ENCODE peak calls at places on chromosomes 16 and 17, in nine cellular contexts. E, B, K, R, Z, V, O, X and P are unnamed samples.
A peak's percentile ranks its signal among the peaks of the same experiment; 100 is the strongest.

GRCh38 chr16:9381399-9381798 is 290.0 kb downstream of the HAPSTR1 start:
- DNase-seq in E (no peak), B (no peak), K (no peak), R (no peak), Z (no peak), V (peak; percentile 50), O (no peak), X (no peak), P (no peak)

GRCh38 chr17:79371984-79372383 is 238.9 kb downstream of the RBFOX3 start:
- DNase-seq in E (no peak), B (no peak), K (no peak), R (no peak), Z (no peak), V (no peak), O (no peak), X (no peak), P (no peak)

GRCh38 chr16:53429221-53429943 is 4.9 kb upstream of the RBL2 start:
- DNase-seq in E (no peak), B (no peak), K (no peak), R (no peak), Z (no peak), V (no peak), O (peak; percentile 85), X (peak; percentile 43), P (peak; percentile 56)

GRCh38 chr16:31868701-31869167 is 4.9 kb upstream of the ZNF267 start:
- DNase-seq in E (peak; percentile 80), B (peak; percentile 84), K (peak; percentile 75), R (peak; percentile 45), Z (peak; percentile 61), V (peak; percentile 37), O (peak; percentile 84), X (peak; percentile 74), P (peak; percentile 86)

GRCh38 chr17:79290726-79291125 is 216.1 kb downstream of the ENGASE start:
- DNase-seq in E (no peak), B (no peak), K (no peak), R (no peak), Z (no peak), V (no peak), O (no peak), X (no peak), P (peak; percentile 22)

GRCh38 chr17:52790359-52790955 is 631.9 kb upstream of the CA10 start:
- DNase-seq in E (no peak), B (no peak), K (no peak), R (no peak), Z (no peak), V (no peak), O (no peak), X (no peak), P (no peak)

GRCh38 chr17:1006054-1006453 is 9.1 kb downstream of the TIMM22 start:
- DNase-seq in E (no peak), B (no peak), K (no peak), R (no peak), Z (no peak), V (no peak), O (no peak), X (no peak), P (no peak)

GRCh38 chr16:72787519-72788268 is 260.2 kb downstream of the ZFHX3 start:
- DNase-seq in E (peak; percentile 75), B (no peak), K (peak; percentile 43), R (peak; percentile 56), Z (peak; percentile 24), V (peak; percentile 47), O (peak; percentile 95), X (peak; percentile 75), P (peak; percentile 63)